ENCODE peak calls at places on chromosomes 4 and X, in five cellular contexts. Q is upper lobe of right lung, T is choroid plexus epithelial cell, Y is mammary epithelial cell, R is cardiac fibroblast. B is an unnamed sample.

GRCh38 chr4:150827226-150827625 is 187.9 kb downstream of the LRBA start:
- DNase-seq in T (no peak), R (no peak), Q (no peak), Y (no peak), B (no peak)

GRCh38 chr4:163618845-163619244 is 124.4 kb downstream of the TMA16 start:
- DNase-seq in T (no peak), R (no peak), Q (no peak), Y (no peak), B (no peak)

GRCh38 chr4:8204576-8205227 is 5.6 kb downstream of the SH3TC1 start:
- DNase-seq in T (no peak), Q (no peak), Y (no peak), R (no peak), B (no peak)

GRCh38 chr4:15395342-15395741 is 32.5 kb upstream of the C1QTNF7 start:
- DNase-seq in Q (no peak), Y (no peak), T (peak), R (no peak), B (no peak)

GRCh38 chr4:3436798-3437581 is 4.8 kb upstream of the HGFAC start:
- DNase-seq in R (peak), Y (peak), T (peak), Q (peak), B (peak)

GRCh38 chr4:7147661-7148310 is 44.6 kb upstream of the SORCS2 start:
- DNase-seq in Y (no peak), R (no peak), T (no peak), Q (no peak), B (no peak)

GRCh38 chrX:151789179-151789800 is 54.7 kb downstream of the CNGA2 start:
- DNase-seq in Q (no peak), R (peak), Y (peak), T (peak), B (peak)

GRCh38 chr4:139528377-139529005 is 27.5 kb downstream of the SETD7 start:
- DNase-seq in Y (peak), R (peak), T (peak), Q (no peak), B (peak)

GRCh38 chr4:152591361-152591760 is 55.5 kb upstream of the FBXW7 start:
- DNase-seq in T (peak), R (peak), Q (peak), Y (peak), B (peak)

DNA sequence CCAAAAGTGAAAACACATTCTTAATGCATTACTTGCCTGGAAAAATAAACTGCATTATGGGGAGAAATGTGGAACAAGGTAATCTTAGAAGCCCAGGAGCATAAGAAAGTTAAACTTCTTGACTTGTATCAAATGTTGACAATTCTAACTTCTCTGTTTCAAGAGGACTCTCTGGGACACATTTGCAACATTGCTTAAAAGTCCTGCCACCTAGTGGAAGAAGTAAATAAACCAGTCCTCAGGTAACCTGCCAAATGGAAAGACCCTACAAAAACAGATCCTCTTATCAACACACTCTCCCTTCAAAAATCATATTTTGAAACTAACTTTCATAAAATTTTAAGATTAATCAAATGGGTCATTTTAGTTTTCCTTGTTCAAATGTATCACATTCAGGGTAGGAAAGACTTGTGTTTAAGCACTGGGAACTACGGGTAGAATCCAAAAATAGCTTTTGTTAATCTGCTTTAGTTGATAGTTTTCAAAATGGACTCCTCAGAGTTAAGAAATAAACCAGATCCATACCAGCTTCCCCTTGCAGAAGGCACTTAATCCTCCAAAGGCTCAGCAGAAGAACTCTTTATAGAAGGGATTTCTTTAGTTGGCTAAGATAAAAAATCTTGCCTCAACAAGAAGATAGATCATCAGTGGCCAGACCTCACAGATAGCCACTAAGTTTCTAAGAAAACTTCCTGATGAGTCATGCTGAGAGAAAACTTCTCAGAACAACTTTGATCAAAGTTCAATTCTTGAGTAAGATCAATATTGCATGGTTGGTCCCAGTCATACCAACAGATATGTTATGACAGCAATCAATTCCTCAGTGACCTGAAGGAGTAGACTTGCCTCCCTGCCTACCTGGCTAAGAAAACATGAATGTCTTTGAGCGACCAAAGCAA is 141.7 kb downstream of the HHIP start:
- DNase-seq in Y (peak), T (peak), R (peak), Q (no peak), B (peak)
- TF ChIP-seq CTCF in Y (peak), T (peak), R (peak), Q (peak), B (peak)

GRCh38 chr4:68369474-68369805 is 19.6 kb upstream of the YTHDC1 start:
- DNase-seq in Y (peak), R (no peak), T (no peak), Q (no peak), B (peak)
- H3K4me3 ChIP-seq in Y (peak), R (no peak), T (no peak), Q (no peak), B (no peak)

GRCh38 chrX:11214346-11215190 is 78.6 kb upstream of the AMELX start:
- DNase-seq in T (no peak), Q (no peak), R (no peak), Y (no peak), B (no peak)

GRCh38 chrX:11210397-11210796 is 82.8 kb upstream of the AMELX start:
- DNase-seq in Q (no peak), R (peak), Y (no peak), T (no peak), B (no peak)

GRCh38 chrX:11209798-11210197 is 83.4 kb upstream of the AMELX start:
- DNase-seq in R (peak), Q (no peak), T (peak), Y (no peak), B (no peak)

GRCh38 chrX:11212741-11213140 is 80.5 kb upstream of the AMELX start:
- DNase-seq in Y (no peak), Q (no peak), R (no peak), T (no peak), B (no peak)

GRCh38 chrX:11215191-11215921 is 77.9 kb upstream of the AMELX start:
- DNase-seq in Y (no peak), R (no peak), Q (no peak), T (no peak), B (no peak)
- TF ChIP-seq CTCF in Y (no peak), R (no peak), Q (no peak), T (no peak), B (no peak)

GRCh38 chrX:3345281-3346081 is 971 bp downstream of the MXRA5 start:
- DNase-seq in T (peak), R (peak), Y (peak), Q (peak), B (peak)

GRCh38 chrX:3348191-3348590 is 1.7 kb upstream of the MXRA5 start:
- DNase-seq in Y (no peak), T (no peak), Q (no peak), R (no peak), B (peak)

GRCh38 chrX:3351287-3351686 is 4.8 kb upstream of the MXRA5 start:
- DNase-seq in Y (no peak), Q (no peak), R (no peak), T (no peak), B (no peak)

DNA sequence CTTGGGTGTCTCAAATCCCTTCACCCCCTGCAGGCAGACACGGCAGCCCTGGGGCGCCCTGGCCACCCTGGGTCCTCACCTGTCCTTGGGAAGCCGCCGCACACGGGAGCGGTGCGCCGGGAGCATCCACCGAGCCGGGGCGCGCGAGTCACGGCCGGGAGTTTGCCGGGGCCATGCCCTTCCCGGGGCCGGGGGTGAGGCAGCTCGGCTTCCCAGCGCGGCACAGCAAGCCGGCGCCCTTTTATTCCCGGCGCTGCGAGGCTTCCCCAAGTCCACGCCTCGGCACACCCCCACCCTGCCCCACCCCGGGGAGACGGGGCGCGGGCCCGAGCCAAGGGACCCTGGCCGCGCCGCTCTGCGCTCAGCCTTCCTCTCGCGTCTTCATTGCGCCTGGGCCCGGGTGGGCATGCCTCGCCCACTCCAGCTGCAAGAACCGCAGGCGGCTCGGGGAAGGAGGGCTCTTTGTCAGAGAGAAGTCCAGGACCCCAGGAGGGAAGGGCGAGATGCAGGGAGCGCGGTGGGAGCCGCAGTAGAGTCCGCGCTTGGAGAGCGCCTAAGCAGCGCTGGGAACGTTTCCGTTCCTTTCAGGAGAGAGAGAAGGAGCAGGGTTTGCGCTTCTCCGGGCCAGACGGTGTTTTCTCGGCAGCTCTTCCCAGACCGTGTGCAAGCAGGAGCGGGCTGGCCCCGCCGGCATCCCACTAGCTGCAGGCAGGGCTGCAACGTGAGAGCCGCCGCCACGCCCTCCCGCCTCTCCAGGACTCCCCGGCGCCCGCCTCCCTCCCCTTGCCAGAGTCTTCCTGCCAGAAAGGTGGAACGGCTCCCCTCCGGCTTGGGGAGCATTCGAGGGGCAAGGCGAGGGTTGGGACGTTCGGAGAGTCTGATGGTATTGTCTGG is at the start of gene MXRA5:
- DNase-seq in Y (peak), R (peak), T (peak), Q (no peak), B (peak)
- H3K4me3 ChIP-seq in Y (peak), R (peak), T (peak), Q (peak), B (peak)

GRCh38 chr4:27684501-27685077 is 823.9 kb downstream of the STIM2 start:
- DNase-seq in T (peak), Y (peak), Q (peak), R (peak), B (peak)
- TF ChIP-seq CTCF in T (peak), Y (peak), Q (peak), R (peak), B (peak)

DNA sequence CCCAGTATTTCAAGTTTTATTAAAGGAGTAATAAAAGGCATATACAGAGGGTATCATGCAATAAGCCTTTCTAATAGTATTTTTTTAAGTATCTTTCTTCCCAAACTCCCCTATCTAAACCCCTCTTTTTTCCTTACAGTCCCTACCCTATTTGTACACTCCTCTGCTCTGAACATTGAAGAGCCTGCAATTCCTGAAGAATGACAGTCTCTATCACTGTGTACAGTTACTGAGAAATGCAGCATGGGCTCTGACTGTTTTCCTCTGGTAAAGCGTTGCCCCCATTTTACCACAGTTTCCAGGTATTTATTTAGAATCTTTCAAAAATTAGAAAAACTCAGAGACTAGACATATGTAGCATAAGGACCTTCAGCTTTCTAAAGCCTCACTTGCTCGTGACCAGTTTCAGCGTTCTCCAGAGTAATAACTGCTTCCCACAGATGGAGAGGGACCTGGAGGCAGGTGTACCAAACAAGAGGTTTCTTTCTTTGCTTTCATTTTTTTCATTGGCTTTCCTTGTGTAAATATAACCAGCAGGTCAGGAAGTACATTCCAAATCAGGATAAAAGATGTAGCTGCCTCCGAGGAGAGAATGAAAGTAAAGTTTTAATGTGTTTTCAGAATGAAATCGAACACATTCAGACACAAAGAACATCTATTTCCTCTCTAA is 230.8 kb downstream of the CFAP299 start:
- DNase-seq in T (no peak), Q (no peak), R (no peak), Y (no peak), B (peak)
- H3K4me3 ChIP-seq in T (no peak), Q (peak), R (no peak), Y (peak), B (peak)

GRCh38 chrX:140503714-140504351 is 1.0 kb downstream of the SOX3 start:
- DNase-seq in R (peak), Y (no peak), T (no peak), Q (no peak), B (no peak)
- TF ChIP-seq CTCF in R (no peak), Y (no peak), T (no peak), Q (no peak), B (no peak)

DNA sequence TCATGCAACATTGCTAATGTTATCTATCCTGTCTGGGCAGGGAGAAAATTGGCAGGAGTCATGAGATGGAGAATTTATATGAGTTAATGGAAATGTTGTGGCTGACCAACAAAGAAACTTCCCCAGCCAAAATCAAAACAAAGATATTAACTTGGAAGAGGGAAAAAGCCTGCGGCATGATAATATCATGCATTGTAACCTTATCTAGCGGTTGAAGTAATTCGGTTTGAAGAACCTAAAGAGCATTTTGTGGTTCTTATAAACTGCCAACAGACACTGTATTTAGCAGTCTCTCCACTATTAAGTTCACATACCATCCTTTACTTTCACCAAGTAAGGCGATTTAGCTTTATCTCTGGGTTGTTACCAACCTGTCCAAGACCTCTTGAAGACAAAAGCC is 42.3 kb downstream of the DKK2 start:
- DNase-seq in R (no peak), Q (no peak), Y (peak), T (no peak), B (no peak)
- H3K4me3 ChIP-seq in R (no peak), Q (no peak), Y (no peak), T (no peak), B (no peak)

DNA sequence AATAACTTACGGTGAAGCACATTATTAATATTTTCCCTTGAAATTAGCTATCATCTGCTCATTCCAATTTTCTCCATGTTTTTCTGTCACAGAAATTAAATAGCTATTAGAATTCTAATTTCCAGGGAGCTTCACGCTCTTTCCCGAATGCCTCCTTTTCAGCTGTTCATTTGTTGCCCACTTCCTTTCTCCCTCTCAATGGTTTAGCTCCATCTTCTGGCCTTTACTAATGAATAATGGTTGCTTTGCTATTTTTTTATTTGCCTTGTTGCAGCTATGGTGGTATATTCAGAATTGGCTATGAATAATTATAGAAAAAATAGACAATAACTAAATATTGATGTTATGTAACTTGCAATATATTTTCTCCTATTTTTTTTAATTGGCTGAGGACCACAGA is 70.5 kb downstream of the GRIA2 start:
- DNase-seq in R (peak), T (peak), Y (no peak), Q (no peak), B (no peak)
- TF ChIP-seq CTCF in R (no peak), T (peak), Y (no peak), Q (no peak), B (no peak)

DNA sequence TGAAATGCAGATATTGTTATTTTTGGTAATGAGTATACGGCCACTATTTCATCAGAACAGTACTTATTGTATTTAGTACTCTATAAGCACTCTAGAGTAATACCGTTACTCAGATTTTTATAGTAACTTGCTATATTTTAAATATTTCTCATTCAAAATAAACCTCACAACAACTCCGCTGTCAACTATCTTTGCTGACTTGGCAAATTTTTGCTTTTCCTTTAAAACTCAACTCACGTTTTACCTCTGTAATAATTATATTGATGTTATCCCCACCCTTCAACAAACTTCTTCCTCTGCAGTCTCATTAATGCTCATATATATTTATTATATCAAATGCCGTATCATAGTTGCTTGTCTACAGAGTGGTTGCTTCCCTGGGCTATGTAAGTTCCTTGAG is 9.0 kb downstream of the JCHAIN start:
- DNase-seq in Y (no peak), Q (no peak), R (no peak), T (no peak), B (no peak)
- H3K4me3 ChIP-seq in Y (no peak), Q (no peak), R (no peak), T (no peak), B (no peak)